ENCODE peak calls at places on chromosomes 6 and 20, in five cellular contexts. C, M, R, D and U are unnamed samples.

GRCh38 chr6:72272958-72273357 is 348.9 kb upstream of the KCNQ5 start:
- DNase-seq in R (no peak), C (no peak), D (peak), M (no peak), U (peak)

GRCh38 chr20:51529758-51530157 is 12.8 kb downstream of the NFATC2 start:
- DNase-seq in R (no peak), D (peak), M (no peak), C (no peak), U (no peak)

GRCh38 chr6:112282217-112282616 is 27.9 kb upstream of the LAMA4 start:
- DNase-seq in C (no peak), R (no peak), M (no peak), D (peak), U (peak)

GRCh38 chr6:35090734-35091133 is 50.4 kb downstream of the TCP11 start:
- DNase-seq in D (no peak), C (no peak), M (no peak), R (no peak), U (no peak)

GRCh38 chr6:84623956-84624680 is 140.3 kb downstream of the TBX18 start:
- DNase-seq in M (no peak), D (peak), R (no peak), C (no peak), U (peak)

GRCh38 chr6:6331393-6331792 is 10.9 kb upstream of the F13A1 start:
- DNase-seq in D (no peak), R (no peak), M (no peak), C (no peak), U (no peak)

GRCh38 chr20:5000263-5001173 is 792 bp downstream of the SLC23A2 start:
- DNase-seq in C (peak), M (no peak), D (no peak), R (peak), U (no peak)

GRCh38 chr20:34549291-34549928 is 9.1 kb upstream of the MAP1LC3A start:
- DNase-seq in C (no peak), M (no peak), R (no peak), D (no peak), U (peak)

GRCh38 chr6:111184827-111185567 is 97.7 kb downstream of the SLC16A10 start:
- DNase-seq in D (no peak), C (no peak), R (no peak), M (no peak), U (no peak)

GRCh38 chr6:21846541-21847451 is 253.2 kb downstream of the SOX4 start:
- DNase-seq in R (no peak), D (no peak), C (peak), M (no peak), U (no peak)

GRCh38 chr20:32454164-32455145 is 96.3 kb downstream of the ASXL1 start:
- DNase-seq in C (no peak), M (no peak), D (no peak), R (no peak), U (no peak)

GRCh38 chr20:41232971-41233926 is 84.3 kb downstream of the ZHX3 start:
- DNase-seq in M (no peak), R (no peak), D (peak), C (no peak), U (peak)

GRCh38 chr20:61119263-61119662 is 132.8 kb upstream of the CDH4 start:
- DNase-seq in D (no peak), C (no peak), R (peak), M (no peak), U (no peak)

GRCh38 chr6:13273931-13274706 is 54.2 kb downstream of the TBC1D7 start:
- DNase-seq in C (peak), M (no peak), R (peak), D (no peak), U (no peak)

GRCh38 chr6:36131517-36132220 is 1.4 kb downstream of the MAPK13 start:
- DNase-seq in D (peak), R (peak), M (no peak), C (no peak), U (peak)

GRCh38 chr20:51211191-51211590 is 188.3 kb upstream of the KCNG1 start:
- DNase-seq in M (no peak), R (peak), D (no peak), C (no peak), U (peak)

GRCh38 chr6:14273196-14273595 is 155.6 kb downstream of the CD83 start:
- DNase-seq in C (no peak), D (no peak), M (no peak), R (peak), U (no peak)

GRCh38 chr6:53813096-53813495 is 18.3 kb downstream of the LRRC1 start:
- DNase-seq in D (no peak), C (no peak), M (no peak), R (no peak), U (no peak)

GRCh38 chr6:40436685-40437604 is 150.2 kb downstream of the LRFN2 start:
- DNase-seq in M (no peak), C (peak), R (no peak), D (no peak), U (peak)

GRCh38 chr20:37341632-37342031 is 4.3 kb upstream of the SRC start:
- DNase-seq in C (no peak), R (no peak), M (no peak), D (no peak), U (no peak)

GRCh38 chr20:62032606-62033368 is 32.9 kb downstream of the TAF4 start:
- DNase-seq in C (no peak), M (no peak), R (no peak), D (peak), U (no peak)

GRCh38 chr6:30556714-30556963 is 350 bp upstream of the GNL1 start:
- DNase-seq in D (no peak), M (peak), R (peak), C (peak), U (peak)

GRCh38 chr20:53269380-53269779 is 297.2 kb downstream of the TSHZ2 start:
- DNase-seq in C (no peak), R (no peak), M (no peak), D (no peak), U (no peak)

GRCh38 chr6:82441047-82441770 is 77.6 kb downstream of the TPBG start:
- DNase-seq in C (no peak), R (no peak), M (no peak), D (no peak), U (no peak)

GRCh38 chr20:59158673-59159072 is 4.9 kb upstream of the ZNF831 start:
- DNase-seq in C (no peak), R (no peak), D (no peak), M (no peak), U (no peak)

GRCh38 chr6:137256350-137257128 is 37.4 kb upstream of the IFNGR1 start:
- DNase-seq in M (no peak), D (no peak), R (no peak), C (no peak), U (no peak)

GRCh38 chr6:38212579-38212978 is 393.1 kb downstream of the ZFAND3 start:
- DNase-seq in D (no peak), C (no peak), R (no peak), M (peak), U (no peak)

GRCh38 chr20:48722002-48722731 is 105.6 kb downstream of the PREX1 start:
- DNase-seq in R (no peak), M (no peak), C (peak), D (peak), U (no peak)

GRCh38 chr6:45002390-45002789 is 325.7 kb upstream of the RUNX2 start:
- DNase-seq in M (no peak), C (no peak), D (peak), R (no peak), U (no peak)

GRCh38 chr6:43427406-43428111 is at the start of gene ABCC10:
- DNase-seq in C (peak), R (peak), M (peak), D (peak), U (peak)

GRCh38 chr20:2742934-2743559 is 50.5 kb downstream of the EBF4 start:
- DNase-seq in M (peak), C (peak), D (peak), R (no peak), U (no peak)

GRCh38 chr6:28531479-28532128 is 5.9 kb downstream of the GPX5 start:
- DNase-seq in M (no peak), R (no peak), D (no peak), C (no peak), U (no peak)
- TF ChIP-seq CTCF in M (no peak), R (no peak), D (no peak), C (no peak), U (peak)

GRCh38 chr20:18737140-18737539 is 76.4 kb upstream of the SCP2D1 start:
- DNase-seq in C (no peak), R (no peak), D (no peak), M (no peak), U (no peak)
- TF ChIP-seq CTCF in C (no peak), R (no peak), D (no peak), M (peak), U (no peak)

GRCh38 chr6:157728183-157728881 is 94.7 kb upstream of the SNX9 start:
- DNase-seq in M (no peak), D (no peak), R (peak), C (no peak), U (no peak)

GRCh38 chr6:157727629-157728182 is 95.3 kb upstream of the SNX9 start:
- DNase-seq in D (no peak), M (no peak), C (no peak), R (peak), U (no peak)

GRCh38 chr6:157725836-157726235 is 97.2 kb upstream of the SNX9 start:
- DNase-seq in M (no peak), C (no peak), D (no peak), R (peak), U (no peak)

GRCh38 chr6:157724960-157725741 is 97.9 kb upstream of the SNX9 start:
- DNase-seq in R (peak), C (no peak), M (no peak), D (no peak), U (no peak)

DNA sequence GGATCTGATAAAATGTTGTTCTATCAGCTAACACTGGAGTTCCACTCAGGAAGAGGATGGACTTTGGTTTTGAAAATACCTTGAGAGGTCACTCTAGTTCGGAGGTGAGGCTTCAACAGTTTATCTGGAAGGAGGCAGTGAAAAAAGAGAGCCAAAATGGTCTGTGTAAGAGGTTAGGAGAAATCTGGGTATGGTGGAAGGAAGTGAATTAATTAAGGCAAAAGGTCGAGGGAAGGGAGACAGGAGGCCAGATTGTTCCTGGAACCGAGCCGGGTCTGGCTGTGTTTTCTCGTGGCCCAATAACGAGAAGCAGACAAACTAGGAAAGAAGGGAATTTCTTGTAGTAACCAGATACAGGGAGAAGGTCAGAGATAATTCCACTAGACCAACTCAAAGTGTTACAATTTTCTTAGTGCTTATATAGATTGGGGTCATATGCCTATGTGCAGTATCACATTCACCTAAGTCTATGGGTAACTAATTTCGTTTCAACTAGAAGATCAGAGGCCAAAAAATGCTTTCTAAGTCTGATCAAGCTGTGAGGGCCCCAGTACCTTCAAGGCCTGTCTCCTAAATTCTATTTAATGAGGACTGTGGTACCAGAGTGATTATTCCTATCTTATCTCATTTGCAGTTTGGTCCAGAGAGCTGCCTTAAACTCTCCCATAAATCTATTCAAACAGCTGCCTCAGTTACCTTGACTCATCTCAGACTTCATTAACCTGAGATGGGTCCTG is 96.0 kb upstream of the SNX9 start:
- DNase-seq in M (no peak), C (no peak), D (no peak), R (peak), U (no peak)
- TF ChIP-seq CTCF in M (no peak), C (no peak), D (no peak), R (no peak), U (no peak)

DNA sequence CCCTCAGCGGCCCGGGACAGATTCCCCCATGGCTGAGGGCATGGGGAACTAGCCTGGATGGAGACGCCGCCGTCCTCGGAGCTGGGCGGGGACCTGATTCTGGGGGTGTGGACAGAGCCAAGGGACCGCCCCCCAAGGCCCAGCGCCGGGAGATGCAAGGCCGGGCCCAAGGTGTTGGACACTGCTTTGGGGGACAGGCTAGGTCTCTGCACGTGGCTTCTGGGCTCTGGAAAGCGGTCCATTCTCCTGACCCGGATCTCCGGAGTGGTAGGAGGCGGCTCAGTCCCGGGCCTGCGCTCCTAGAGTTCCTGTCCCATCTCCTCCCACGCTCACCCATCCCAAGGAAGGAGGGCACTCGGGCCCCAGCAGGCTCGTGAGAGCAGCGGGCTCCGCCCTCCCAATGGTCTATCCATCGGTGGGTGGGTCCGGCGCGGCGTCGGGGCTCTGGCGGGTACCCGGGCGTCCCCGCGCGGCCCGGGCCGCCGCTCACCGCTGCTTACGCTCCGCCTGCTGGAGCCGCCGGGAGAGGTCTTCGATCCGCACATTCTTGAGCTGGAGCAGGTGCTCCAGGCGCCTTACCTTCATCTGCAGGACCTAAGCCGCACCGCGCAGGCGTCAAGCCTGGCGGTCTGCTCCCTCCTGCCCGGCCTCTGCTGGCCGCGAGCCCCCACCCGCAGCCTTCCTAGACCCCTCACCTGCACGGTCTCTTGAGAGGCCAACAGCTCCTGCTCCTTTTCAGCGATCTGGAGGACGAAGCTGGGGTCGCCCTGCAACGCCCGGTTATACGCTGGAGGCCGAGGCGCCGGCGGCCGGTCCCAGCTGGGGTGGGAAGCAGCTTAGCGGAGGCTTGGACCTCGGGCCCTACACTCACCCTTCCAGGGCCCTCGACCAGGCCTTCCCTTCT is 3.3 kb downstream of the SPEF1 start:
- DNase-seq in R (peak), D (peak), C (no peak), M (no peak), U (peak)
- TF ChIP-seq CTCF in R (no peak), D (no peak), C (no peak), M (no peak), U (peak)

GRCh38 chr6:169720207-169720855 is 4.0 kb downstream of the PHF10 start:
- DNase-seq in D (no peak), M (no peak), C (no peak), R (no peak), U (no peak)
- TF ChIP-seq CTCF in D (peak), M (no peak), C (no peak), R (no peak), U (peak)

DNA sequence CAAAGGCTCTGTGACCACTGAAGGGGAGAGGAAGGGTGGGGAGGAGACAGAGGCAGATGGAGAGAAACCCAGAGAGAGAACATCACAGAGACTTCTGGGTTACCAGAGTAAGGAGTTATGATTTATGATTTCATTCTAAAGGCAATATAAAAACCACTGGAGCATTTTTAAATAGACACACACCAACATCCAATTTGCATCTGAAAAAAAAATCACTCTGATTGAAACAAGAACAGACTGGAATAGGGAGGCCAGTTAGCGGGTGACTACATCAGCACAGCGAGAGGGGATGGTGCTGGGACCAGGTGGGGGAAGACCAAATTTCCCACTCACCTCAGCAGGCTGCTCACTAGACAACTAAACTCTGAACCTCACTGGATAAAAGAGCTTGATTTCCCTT is 104.8 kb downstream of the AGPAT4 start:
- DNase-seq in M (no peak), D (peak), C (no peak), R (no peak), U (peak)
- TF ChIP-seq CTCF in M (no peak), D (no peak), C (no peak), R (no peak), U (no peak)

GRCh38 chr6:113308266-113308665 is 548.9 kb upstream of the MARCKS start:
- DNase-seq in M (no peak), D (no peak), C (no peak), R (no peak), U (no peak)

GRCh38 chr6:113301651-113302050 is 555.5 kb upstream of the MARCKS start:
- DNase-seq in M (no peak), R (no peak), D (no peak), C (no peak), U (peak)

DNA sequence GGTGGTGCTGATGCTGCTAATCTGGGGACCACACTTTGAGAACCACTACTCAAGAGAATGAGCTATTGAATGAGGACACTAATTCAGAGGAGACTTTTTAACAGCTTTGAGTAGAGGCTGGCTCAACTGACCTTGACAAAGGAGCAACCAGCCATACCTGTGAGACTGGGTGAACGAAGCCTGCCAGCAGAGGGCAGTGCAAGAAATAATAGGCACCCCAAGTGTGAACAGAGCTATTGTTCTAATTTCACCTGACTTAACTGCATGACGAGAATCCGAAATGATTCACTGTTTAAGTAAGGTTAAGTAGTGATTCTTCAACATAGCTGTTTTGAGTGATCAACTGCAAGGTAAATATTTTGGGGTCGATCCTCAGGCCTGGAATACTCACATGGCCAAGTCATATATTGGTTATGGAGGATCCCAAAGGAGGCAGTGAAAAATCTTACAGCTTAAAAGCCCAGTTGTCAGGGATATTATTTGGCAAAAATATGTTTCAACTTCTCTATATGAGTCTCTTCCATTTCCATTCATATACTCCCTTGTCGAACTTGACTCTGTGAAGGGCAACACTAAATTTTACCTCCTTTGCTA is 550.5 kb upstream of the MARCKS start:
- DNase-seq in R (peak), M (peak), C (peak), D (peak), U (peak)
- TF ChIP-seq CTCF in R (no peak), M (peak), C (peak), D (peak), U (peak)

DNA sequence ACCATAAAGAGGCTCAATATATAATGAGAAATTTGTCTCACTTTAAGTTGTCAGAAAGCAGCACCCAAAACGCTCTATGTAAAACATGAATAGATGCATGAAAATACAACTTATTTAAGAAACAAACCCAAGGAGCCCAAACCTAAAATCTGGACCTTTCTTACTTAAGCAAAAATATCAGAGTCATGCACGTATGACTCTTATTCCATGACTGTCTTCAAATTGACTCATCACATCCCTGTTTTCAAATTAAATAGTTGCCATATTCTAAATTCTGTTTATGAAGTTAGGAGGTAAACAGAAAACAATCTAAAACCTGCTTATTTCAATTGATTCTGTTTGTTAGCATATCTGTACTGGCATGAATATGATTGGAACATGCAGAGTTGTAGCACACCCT is 42.2 kb downstream of the ANKRD6 start:
- DNase-seq in C (no peak), M (no peak), D (peak), R (no peak), U (peak)
- TF ChIP-seq CTCF in C (no peak), M (no peak), D (no peak), R (no peak), U (no peak)

DNA sequence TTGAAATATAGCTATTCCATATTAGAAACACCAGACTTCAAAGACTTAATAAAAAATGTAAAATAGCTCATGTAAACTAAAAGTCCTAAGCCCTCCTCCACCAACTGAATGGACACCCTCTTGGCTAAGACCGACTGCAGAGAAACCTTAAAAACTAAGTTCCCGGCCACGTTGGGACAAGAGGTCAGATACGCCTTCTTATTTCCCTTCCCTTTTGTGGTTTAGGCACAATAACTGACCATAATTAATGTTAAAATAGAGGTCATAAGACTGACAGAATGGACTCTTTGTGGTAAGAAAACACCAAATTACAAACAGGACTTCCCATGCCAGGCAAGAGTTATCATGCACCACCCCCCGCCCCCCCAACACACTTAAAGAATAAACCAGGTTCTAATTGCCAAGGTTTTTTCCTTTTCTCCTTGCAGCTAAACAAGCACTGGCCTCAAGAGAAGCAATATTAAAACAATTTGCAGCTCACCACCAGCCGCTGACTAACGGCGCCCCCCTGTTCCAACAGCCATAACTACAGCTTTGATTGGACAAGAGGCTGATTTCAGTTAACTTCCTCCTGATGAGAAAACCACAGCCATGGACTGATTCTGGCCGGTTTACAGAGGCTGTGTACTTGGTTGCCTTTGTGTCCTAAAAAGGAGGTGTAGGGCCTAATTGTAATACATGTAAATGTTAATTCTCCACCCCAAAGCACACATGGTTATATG is 10.7 kb upstream of the LAMP5 start:
- DNase-seq in C (peak), R (no peak), M (no peak), D (peak), U (no peak)
- TF ChIP-seq CTCF in C (no peak), R (no peak), M (peak), D (peak), U (no peak)